ENCODE peak calls at places on chromosomes 4 and X, in five cellular contexts. I, N, J, Y and T are unnamed samples.

GRCh38 chr4:179867300-179867878 is 2375.8 kb upstream of the TENM3 start:
- DNase-seq in J (peak; percentile 17), N (peak; percentile 20), Y (peak; percentile 72), I (peak; percentile 54), T (peak; percentile 45)

GRCh38 chr4:84582988-84583870 is at the start of gene CDS1:
- DNase-seq in N (peak; percentile 54), Y (no peak), I (no peak), J (peak; percentile 56), T (no peak)

GRCh38 chr4:786861-787300 is 39.0 kb downstream of the CPLX1 start:
- DNase-seq in J (no peak), N (no peak), I (no peak), Y (no peak), T (no peak)

GRCh38 chr4:142350886-142351285 is 495.2 kb downstream of the INPP4B start:
- DNase-seq in I (no peak), N (no peak), J (peak; percentile 40), Y (no peak), T (no peak)

GRCh38 chr4:61614256-61614655 is 414.1 kb downstream of the ADGRL3 start:
- DNase-seq in N (peak; percentile 36), Y (no peak), I (no peak), J (no peak), T (no peak)

GRCh38 chr4:176676901-176677300 is 115.8 kb downstream of the VEGFC start:
- DNase-seq in J (peak; percentile 16), N (no peak), Y (no peak), I (no peak), T (no peak)

GRCh38 chrX:48165246-48165645 is 31.3 kb downstream of the SSX5 start:
- DNase-seq in N (no peak), Y (no peak), I (no peak), J (no peak), T (no peak)

GRCh38 chr4:53816561-53816960 is 225.3 kb upstream of the LNX1 start:
- DNase-seq in N (no peak), Y (no peak), J (no peak), I (no peak), T (no peak)

GRCh38 chrX:115178473-115178872 is 10.7 kb upstream of the RBMXL3 start:
- DNase-seq in I (no peak), N (no peak), Y (no peak), J (no peak), T (no peak)

GRCh38 chr4:41844327-41844726 is 90.9 kb upstream of the TMEM33 start:
- DNase-seq in Y (no peak), J (no peak), N (no peak), I (no peak), T (no peak)

GRCh38 chr4:93731448-93731847 is 97.1 kb upstream of the ATOH1 start:
- DNase-seq in I (no peak), N (no peak), Y (no peak), J (peak; percentile 35), T (no peak)

GRCh38 chr4:106898621-106899230 is 137.4 kb downstream of the DKK2 start:
- DNase-seq in Y (peak; percentile 51), J (peak; percentile 84), N (peak; percentile 37), I (peak; percentile 51), T (peak; percentile 76)

GRCh38 chr4:144754562-144755410 is 108.8 kb downstream of the HHIP start:
- DNase-seq in N (peak; percentile 43), I (no peak), Y (peak; percentile 14), J (peak; percentile 57), T (no peak)

GRCh38 chr4:39526810-39527295 is 386 bp downstream of the UGDH start:
- DNase-seq in I (peak; percentile 47), J (no peak), N (no peak), Y (peak; percentile 9), T (no peak)

GRCh38 chr4:109801895-109802319 is at the start of gene CFI:
- DNase-seq in J (peak; percentile 65), N (peak; percentile 58), Y (no peak), I (no peak), T (no peak)

GRCh38 chrX:67543818-67544217 is at the start of gene AR:
- DNase-seq in I (no peak), N (no peak), Y (no peak), J (peak; percentile 64), T (no peak)

GRCh38 chr4:825063-825968 is 613 bp downstream of the CPLX1 start:
- DNase-seq in J (peak; percentile 43), N (no peak), Y (no peak), I (no peak), T (no peak)

GRCh38 chr4:41058426-41058825 is 155.9 kb downstream of the APBB2 start:
- DNase-seq in Y (no peak), N (no peak), I (no peak), J (peak; percentile 26), T (no peak)

GRCh38 chr4:114263233-114263632 is 283.8 kb upstream of the ARSJ start:
- DNase-seq in J (peak; percentile 77), Y (no peak), N (peak; percentile 54), I (no peak), T (no peak)

GRCh38 chrX:113399501-113400192 is 559.0 kb upstream of the AMOT start:
- DNase-seq in N (no peak), J (peak; percentile 37), Y (no peak), I (no peak), T (no peak)

GRCh38 chr4:2761035-2761923 is 5.1 kb upstream of the TNIP2 start:
- DNase-seq in I (no peak), J (no peak), Y (no peak), N (no peak), T (no peak)

GRCh38 chr4:182188622-182189021 is 54.6 kb upstream of the TENM3 start:
- DNase-seq in N (peak; percentile 61), Y (no peak), I (no peak), J (peak; percentile 47), T (no peak)

GRCh38 chrX:147853701-147854100 is 58.0 kb upstream of the FMR1 start:
- DNase-seq in N (no peak), Y (no peak), J (no peak), I (no peak), T (no peak)

GRCh38 chr4:155999743-156000142 is 46.1 kb upstream of the CTSO start:
- DNase-seq in I (no peak), J (no peak), Y (no peak), N (no peak), T (no peak)

GRCh38 chr4:32226201-32226600 is 1506.0 kb downstream of the PCDH7 start:
- DNase-seq in Y (no peak), I (no peak), N (peak; percentile 54), J (no peak), T (no peak)

GRCh38 chr4:168432419-168433146 is 47.7 kb downstream of the DDX60L start:
- DNase-seq in N (no peak), Y (no peak), J (no peak), I (no peak), T (no peak)

GRCh38 chr4:168440442-168441264 is 39.6 kb downstream of the DDX60L start:
- DNase-seq in J (peak; percentile 61), N (peak; percentile 62), Y (no peak), I (no peak), T (no peak)

GRCh38 chr4:168437192-168437938 is 42.9 kb downstream of the DDX60L start:
- DNase-seq in N (no peak), I (no peak), J (no peak), Y (no peak), T (no peak)

GRCh38 chr4:168433576-168433975 is 46.7 kb downstream of the DDX60L start:
- DNase-seq in Y (no peak), J (peak; percentile 9), I (no peak), N (no peak), T (no peak)

DNA sequence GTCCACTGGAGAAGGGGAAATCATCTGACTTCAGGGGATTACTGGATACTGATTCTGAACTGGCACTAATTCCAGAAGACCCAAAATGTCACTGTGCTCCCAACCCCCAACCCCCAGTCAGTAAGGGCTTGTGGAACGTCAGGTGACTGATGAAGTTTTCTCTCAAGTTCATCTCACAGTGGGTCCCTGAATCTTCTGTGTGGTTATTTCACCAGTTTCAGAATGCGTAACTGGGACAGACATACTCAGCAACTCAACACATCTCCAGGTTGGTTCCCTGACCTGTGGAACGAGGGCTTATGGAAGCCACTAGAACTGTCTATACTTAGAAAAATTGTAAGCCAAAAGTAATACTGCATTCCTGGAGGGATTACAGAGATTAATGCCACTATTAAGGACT is 45.3 kb downstream of the DDX60L start:
- DNase-seq in J (no peak), Y (no peak), N (no peak), I (no peak), T (no peak)
- H3K36me3 ChIP-seq in J (no peaks in the 10 kb centered on the region), Y (no peaks in the 10 kb centered on the region), N (peaks cover 1% of the 10 kb centered on the region), I (peaks cover 31% of the 10 kb centered on the region), T (no peaks in the 10 kb centered on the region)

GRCh38 chr4:159298502-159298901 is 195.6 kb downstream of the RAPGEF2 start:
- DNase-seq in N (peak; percentile 84), Y (no peak), J (peak; percentile 89), I (no peak), T (no peak)
- H3K9ac ChIP-seq in N (peak overlapping the region; percentile 58), Y (no peak overlapping the region), J (peak overlapping the region; percentile 45), I (no peak overlapping the region), T (no peak overlapping the region)

GRCh38 chrX:151174581-151175282 is 1.7 kb upstream of the GPR50 start:
- DNase-seq in N (no peak), J (no peak), Y (no peak), I (no peak), T (no peak)

GRCh38 chrX:151176351-151176750 is at the start of gene GPR50:
- DNase-seq in N (no peak), Y (no peak), J (no peak), I (no peak), T (no peak)

GRCh38 chrX:151177141-151178027 is 1.0 kb downstream of the GPR50 start:
- DNase-seq in N (no peak), Y (no peak), I (no peak), J (no peak), T (no peak)

GRCh38 chrX:151178746-151179145 is 2.4 kb downstream of the GPR50 start:
- DNase-seq in Y (no peak), J (no peak), N (no peak), I (no peak), T (no peak)

DNA sequence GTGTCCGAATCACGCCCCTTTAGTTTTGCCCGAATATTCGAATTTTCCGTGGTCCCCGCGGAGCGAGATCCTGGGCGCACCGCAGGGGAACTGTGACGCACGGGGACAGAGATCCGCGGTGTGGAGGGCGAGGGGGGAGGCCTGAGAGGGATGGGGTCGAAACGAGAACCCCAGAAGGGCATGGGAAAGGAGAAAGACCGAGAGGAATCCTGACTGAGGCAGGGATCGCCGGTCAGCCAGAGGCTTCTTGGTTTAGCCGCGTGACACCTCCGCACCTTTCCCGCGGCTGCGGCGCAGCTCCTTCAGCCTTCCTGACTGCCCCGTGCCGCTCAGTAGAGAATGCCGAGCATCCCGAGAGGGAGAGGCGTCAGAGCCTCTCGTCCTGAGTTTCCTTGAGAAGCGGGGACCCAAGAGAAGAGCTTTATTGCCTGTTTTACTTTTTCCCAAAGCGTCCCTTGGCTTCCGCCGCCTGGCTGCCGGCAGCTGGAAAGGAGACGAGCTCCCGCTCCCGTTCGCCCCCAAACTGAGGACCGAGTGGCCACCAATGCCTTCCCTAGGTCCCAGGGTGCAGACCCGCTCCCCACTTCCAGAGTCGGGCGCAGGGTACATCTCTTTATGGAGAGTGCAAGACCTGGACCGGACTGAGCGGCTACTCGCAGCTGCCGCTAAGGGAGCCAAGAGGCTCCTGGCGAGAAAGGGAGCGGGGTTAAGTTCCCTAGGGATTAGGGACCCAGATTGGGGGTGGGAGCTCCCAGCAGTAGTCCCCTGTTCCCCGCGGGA is 911 bp upstream of the GPR50 start:
- DNase-seq in N (no peak), Y (no peak), J (no peak), I (no peak), T (no peak)
- TF ChIP-seq EZH2 in N (peak; percentile 95), Y (no peak), J (no peak), I (no peak), T (no peak)

GRCh38 chr4:153628796-153629315 is 55.2 kb upstream of the TLR2 start:
- DNase-seq in N (no peak), I (no peak), Y (no peak), J (no peak), T (no peak)
- H3K36me3 ChIP-seq in N (peaks cover 3% of the 10 kb centered on the region), I (peaks cover 100% of the 10 kb centered on the region), Y (no peaks in the 10 kb centered on the region), J (peaks cover 17% of the 10 kb centered on the region), T (peaks cover 61% of the 10 kb centered on the region)

GRCh38 chr4:37670249-37670648 is 15.9 kb downstream of the RELL1 start:
- DNase-seq in I (no peak), J (no peak), N (no peak), Y (no peak), T (no peak)
- H3K9ac ChIP-seq in I (no peak overlapping the region), J (no peak overlapping the region), N (no peak overlapping the region), Y (no peak overlapping the region), T (no peak overlapping the region)